ENCODE peak calls at places on chromosomes 7 and 10, in four cellular contexts. N is GM12878, S is HL-60, B is K562. Y is an unnamed sample.
A peak's percentile ranks its signal among the peaks of the same experiment; 100 is the strongest.

GRCh38 chr10:118965636-118966035 is 63.9 kb upstream of the NANOS1 start:
- DNase-seq in N (no peak), B (no peak), S (no peak), Y (no peak)

GRCh38 chr7:147070886-147071285 is 954.3 kb downstream of the CNTNAP2 start:
- DNase-seq in S (no peak), B (no peak), N (no peak), Y (no peak)

GRCh38 chr10:8356283-8356682 is 301.8 kb downstream of the GATA3 start:
- DNase-seq in S (no peak), B (no peak), N (no peak), Y (no peak)

GRCh38 chr10:22344204-22344603 is 1.1 kb upstream of the SPAG6 start:
- DNase-seq in B (no peak), N (no peak), S (no peak), Y (no peak)

GRCh38 chr7:49714182-49714581 is 59.3 kb upstream of the VWC2 start:
- DNase-seq in B (no peak), N (no peak), S (no peak), Y (no peak)

GRCh38 chr10:27225011-27225590 is 15.5 kb downstream of the ACBD5 start:
- DNase-seq in N (no peak), S (no peak), B (no peak), Y (no peak)

GRCh38 chr10:58266826-58267712 is 625 bp downstream of the IPMK start:
- DNase-seq in S (peak; percentile 71), B (peak; percentile 24), N (no peak), Y (no peak)

GRCh38 chr7:7434379-7434778 is 101.3 kb downstream of the COL28A1 start:
- DNase-seq in B (no peak), S (no peak), N (no peak), Y (no peak)

GRCh38 chr7:66904063-66904593 is 16.9 kb upstream of the TMEM248 start:
- DNase-seq in B (no peak), N (no peak), S (no peak), Y (no peak)

DNA sequence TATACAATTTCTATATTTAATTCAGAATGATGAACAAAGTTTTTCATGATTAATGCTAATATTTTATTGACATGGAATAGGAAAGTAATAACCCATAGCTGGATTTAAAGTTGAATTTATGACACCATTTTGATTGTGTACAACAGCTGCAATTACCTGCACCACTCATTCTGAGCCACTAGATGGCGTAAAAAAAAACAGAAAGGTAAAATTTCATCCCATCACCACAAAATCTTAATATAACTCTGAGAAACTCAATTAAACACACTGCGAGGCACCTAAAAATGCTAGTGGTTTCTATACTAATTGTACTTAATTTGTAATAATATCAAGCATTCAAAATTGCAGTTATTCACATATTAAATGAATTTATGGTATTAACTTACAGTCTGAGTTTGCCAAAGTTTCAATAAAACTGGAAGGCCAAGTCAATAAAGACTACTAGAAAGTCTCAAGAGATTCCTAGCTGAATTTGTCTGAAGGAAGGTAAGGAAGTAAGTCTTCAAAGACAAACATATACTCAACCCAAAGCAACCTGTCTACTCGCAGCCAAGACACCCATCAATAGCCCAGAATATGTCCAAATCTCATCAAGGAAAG is 182.5 kb downstream of the SKAP2 start:
- DNase-seq in B (peak; percentile 13), S (no peak), N (no peak), Y (no peak)
- TF ChIP-seq SPI1 in B (no peak), S (no peak), N (no peak), Y (no peak)

GRCh38 chr10:70163448-70163847 is 6.9 kb downstream of the SAR1A start:
- DNase-seq in N (no peak), S (no peak), B (no peak), Y (no peak)

GRCh38 chr10:70164179-70164578 is 6.1 kb downstream of the SAR1A start:
- DNase-seq in S (no peak), B (no peak), N (no peak), Y (no peak)

GRCh38 chr10:70162157-70162891 is 8.0 kb downstream of the SAR1A start:
- DNase-seq in B (no peak), N (no peak), S (no peak), Y (no peak)

GRCh38 chr10:70160798-70161197 is 9.5 kb downstream of the SAR1A start:
- DNase-seq in B (no peak), S (no peak), N (no peak), Y (no peak)

DNA sequence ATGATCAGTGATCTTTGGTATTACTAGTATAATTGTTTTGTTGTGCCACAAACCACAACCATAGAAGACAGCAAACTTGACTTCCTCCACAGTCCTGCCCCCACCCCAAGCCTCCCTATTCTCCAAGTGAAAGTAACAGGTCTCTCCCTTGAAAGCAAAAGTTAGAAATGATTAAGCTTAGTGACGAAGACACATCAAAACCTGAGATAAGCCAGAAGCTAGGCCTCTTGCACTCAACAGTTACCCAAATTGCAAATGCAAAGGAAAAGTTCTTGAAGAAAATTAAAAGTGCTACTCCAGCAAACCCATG is 7.5 kb downstream of the SAR1A start:
- DNase-seq in N (peak; percentile 43), B (no peak), S (no peak), Y (no peak)
- TF ChIP-seq SPI1 in N (peak; percentile 39), B (no peak), S (peak; percentile 10), Y (no peak)

DNA sequence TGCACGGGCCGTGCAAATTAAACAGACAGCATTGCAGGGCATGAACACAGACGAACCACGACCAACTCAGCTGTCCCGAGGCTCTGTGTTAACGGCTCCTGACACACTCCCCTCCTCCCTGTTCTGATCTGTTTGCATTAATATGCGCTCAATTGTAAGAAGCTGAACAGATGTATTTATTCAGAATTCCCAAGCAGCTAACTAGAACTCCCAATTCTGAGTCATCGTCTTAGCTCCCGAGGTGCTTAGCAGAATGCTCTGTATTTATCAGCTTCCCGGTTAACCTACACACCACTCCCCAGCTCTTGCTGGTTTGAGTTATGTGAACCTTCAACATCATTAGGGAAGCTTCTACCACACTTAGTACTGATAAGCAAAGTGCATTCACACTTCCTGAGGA is 286.4 kb downstream of the PTPRN2 start:
- DNase-seq in N (no peak), B (no peak), S (no peak), Y (no peak)
- TF ChIP-seq SPI1 in N (no peak), B (no peak), S (no peak), Y (no peak)

DNA sequence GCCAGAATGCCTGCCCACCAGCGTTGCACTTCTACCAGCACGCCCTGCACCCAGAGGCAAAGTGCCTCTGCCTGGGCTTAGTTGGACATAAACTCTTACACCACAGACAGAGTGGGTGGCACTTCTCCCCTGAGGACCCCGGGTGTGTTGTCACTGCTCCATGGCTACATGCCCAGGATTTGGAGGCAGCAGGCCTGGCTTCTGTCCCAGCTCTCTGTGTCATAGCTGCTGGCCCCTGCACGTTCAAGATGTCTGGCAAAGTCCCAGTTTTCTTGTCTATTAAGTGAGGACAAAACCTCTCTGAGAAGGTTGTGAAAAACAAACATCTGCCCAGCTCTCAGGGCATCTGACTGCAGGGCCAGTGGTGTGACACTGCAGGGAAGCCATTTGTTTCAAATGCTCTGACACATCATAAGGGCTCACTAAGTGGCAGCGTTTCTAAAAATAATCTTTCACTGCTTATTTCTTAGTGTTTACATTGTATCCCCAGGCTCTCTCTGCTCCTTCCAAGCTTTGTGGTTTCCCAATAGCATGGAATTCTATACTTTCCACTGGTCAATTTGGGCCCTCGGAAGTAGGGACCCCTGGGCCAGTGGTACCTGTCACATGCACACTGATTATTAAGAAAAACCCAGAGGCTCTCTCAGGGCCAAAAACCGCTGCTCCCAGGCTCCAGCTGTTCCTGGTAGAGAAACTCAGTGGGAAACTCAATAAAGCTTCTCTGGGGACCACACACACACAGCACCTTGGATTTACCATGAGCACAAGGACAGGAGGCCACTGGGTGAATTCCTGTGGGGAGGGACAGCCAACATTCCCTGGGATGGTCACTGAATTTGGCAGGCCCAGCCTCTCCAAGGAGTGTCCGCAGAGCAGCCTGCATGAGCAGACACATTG is 86.2 kb upstream of the ANLN start:
- DNase-seq in S (no peak), B (no peak), N (no peak), Y (no peak)
- TF ChIP-seq SPI1 in S (no peak), B (no peak), N (no peak), Y (no peak)

GRCh38 chr7:90727412-90727811 is 131.3 kb downstream of the CDK14 start:
- DNase-seq in B (no peak), N (no peak), S (no peak), Y (no peak)
- TF ChIP-seq SPI1 in B (no peak), N (no peak), S (no peak), Y (no peak)

GRCh38 chr7:104973909-104974415 is 40.0 kb upstream of the KMT2E start:
- DNase-seq in N (no peak), B (no peak), S (no peak), Y (no peak)
- TF ChIP-seq SPI1 in N (no peak), B (no peak), S (no peak), Y (no peak)

DNA sequence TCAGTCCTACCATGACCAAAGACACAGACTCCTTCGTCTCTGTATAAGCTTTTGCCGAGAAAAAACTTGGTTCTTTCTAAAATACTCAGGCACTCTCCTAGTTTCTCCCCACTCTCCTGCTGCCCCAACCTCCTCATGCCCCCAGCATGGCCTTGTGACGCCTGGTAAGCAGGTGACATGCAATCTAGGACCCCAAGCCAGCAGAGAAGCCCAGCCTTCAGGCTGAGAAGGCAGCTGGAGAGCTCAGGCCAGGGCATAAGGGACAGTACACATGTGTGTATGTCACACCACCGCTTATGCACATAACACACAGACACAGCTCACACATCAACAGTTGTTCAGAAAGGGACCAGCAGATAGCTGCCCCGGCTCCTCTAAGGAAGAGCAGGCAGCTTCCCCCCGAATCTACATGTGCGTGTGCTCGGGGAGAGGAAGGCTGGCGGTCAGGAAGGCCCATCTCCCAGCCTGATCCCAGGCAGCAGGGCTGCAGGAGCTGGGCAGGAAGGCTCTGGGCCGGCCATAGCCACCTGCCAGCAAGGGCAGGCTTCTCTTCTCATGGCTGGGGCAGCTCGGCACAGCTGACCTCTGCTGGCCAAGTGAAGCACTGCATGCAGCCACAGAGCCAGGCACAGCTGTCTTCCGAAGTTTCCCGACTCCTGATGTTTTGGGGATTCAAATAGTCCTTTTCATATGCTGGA is 8.5 kb downstream of the DDX56 start:
- DNase-seq in B (peak; percentile 61), S (no peak), N (no peak), Y (peak; percentile 70)
- TF ChIP-seq SPI1 in B (no peak), S (no peak), N (no peak), Y (no peak)

DNA sequence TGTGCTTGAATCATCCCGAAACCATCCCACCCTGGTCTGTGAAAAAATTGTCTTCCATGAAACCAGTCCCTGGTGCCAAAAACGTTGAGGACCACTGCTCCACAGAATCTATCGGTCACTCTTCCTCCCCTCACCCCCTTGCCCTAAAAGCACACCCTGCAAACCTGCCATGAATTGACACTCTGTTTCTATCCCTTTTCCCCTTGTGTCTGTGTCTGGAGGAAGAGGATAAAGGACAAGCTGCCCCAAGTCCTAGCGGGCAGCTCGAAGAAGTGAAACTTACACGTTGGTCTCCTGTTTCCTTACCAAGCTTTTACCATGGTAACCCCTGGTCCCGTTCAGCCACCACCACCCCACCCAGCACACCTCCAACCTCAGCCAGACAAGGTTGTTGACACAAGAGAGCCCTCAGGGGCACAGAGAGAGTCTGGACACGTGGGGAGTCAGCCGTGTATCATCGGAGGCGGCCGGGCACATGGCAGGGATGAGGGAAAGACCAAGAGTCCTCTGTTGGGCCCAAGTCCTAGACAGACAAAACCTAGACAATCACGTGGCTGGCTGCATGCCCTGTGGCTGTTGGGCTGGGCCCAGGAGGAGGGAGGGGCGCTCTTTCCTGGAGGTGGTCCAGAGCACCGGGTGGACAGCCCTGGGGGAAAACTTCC is 784 bp upstream of the SERPINE1 start:
- DNase-seq in B (no peak), N (peak; percentile 69), S (peak; percentile 42), Y (no peak)
- TF ChIP-seq SPI1 in B (no peak), N (peak; percentile 90), S (no peak), Y (peak; percentile 82)

DNA sequence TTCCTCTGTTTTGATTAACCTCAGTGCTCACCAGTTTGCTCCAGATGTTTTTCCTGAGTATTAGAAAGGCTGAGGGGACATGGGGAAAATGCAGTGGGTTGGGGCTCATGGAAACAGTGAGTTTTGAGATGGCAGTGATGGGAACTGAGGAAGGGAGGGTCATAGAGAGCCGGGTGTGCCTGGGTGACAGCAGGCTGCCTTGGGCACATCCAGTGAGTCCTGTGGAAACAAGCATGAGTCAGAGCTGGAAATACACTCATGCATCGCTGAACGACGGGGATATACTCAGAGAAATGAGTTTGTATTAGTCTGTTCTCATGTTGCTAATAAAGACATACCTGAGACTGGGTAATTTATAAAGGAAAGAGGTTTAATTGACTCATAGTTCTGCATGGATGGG is 202.2 kb downstream of the TMEM178B start:
- DNase-seq in S (no peak), N (no peak), B (no peak), Y (no peak)
- TF ChIP-seq SPI1 in S (no peak), N (no peak), B (no peak), Y (no peak)

Y was measured in GM12891.